ENCODE peak calls at places on chromosomes 7 and 10, in nine cellular contexts. X is glomerular endothelial cell, F is type B pancreatic cell, E is body of pancreas, D is nucleus accumbens, K is NB4, Z is fibroblast of lung, Q is glutamatergic neuron, I is T1000. L is an unnamed sample.

GRCh38 chr7:80312139-80312661 is 177.6 kb downstream of the GNAI1 start:
- DNase-seq in D (no peak), F (no peak), E (peak), Q (no peak), K (no peak), I (peak), Z (peak), X (peak), L (no peak)

GRCh38 chr10:90855126-90855525 is 2.7 kb downstream of the HTR7 start:
- DNase-seq in D (no peak), Z (no peak), I (no peak), K (no peak), E (no peak), Q (no peak), X (no peak), F (no peak), L (no peak)

GRCh38 chr7:11176922-11177445 is 203.3 kb downstream of the PHF14 start:
- DNase-seq in F (no peak), E (no peak), D (no peak), X (no peak), I (no peak), Z (no peak), K (no peak), Q (no peak), L (no peak)

GRCh38 chr10:88082806-88083596 is 219.6 kb downstream of the PTEN start:
- DNase-seq in E (no peak), X (no peak), D (no peak), Q (no peak), F (no peak), Z (no peak), I (no peak), K (peak), L (no peak)

GRCh38 chr7:19533266-19533665 is 175.6 kb downstream of the POLR1F start:
- DNase-seq in D (no peak), I (no peak), Z (no peak), E (no peak), F (no peak), K (no peak), Q (no peak), X (no peak), L (no peak)

GRCh38 chr7:38315410-38315809 is 42.0 kb upstream of the TARP start:
- DNase-seq in D (no peak), E (no peak), F (no peak), K (peak), I (no peak), Z (no peak), X (no peak), Q (no peak), L (no peak)

GRCh38 chr10:29104661-29105369 is 184.1 kb upstream of the LYZL1 start:
- DNase-seq in E (no peak), Q (no peak), F (no peak), D (no peak), I (no peak), X (no peak), Z (no peak), K (no peak), L (no peak)

GRCh38 chr10:107032700-107033401 is 131.7 kb downstream of the SORCS1 start:
- DNase-seq in X (no peak), I (no peak), F (no peak), Z (no peak), K (no peak), Q (no peak), D (no peak), E (no peak), L (no peak)

GRCh38 chr10:117327262-117327661 is 48.0 kb downstream of the PDZD8 start:
- DNase-seq in K (no peak), D (no peak), E (no peak), X (no peak), I (no peak), Z (no peak), Q (no peak), F (no peak), L (no peak)

GRCh38 chr10:97713351-97713827 is at the start of gene MARVELD1:
- DNase-seq in E (peak), K (peak), X (no peak), I (peak), Z (peak), F (no peak), D (peak), Q (peak), L (peak)

GRCh38 chr7:68969571-68969970 is 628.7 kb upstream of the AUTS2 start:
- DNase-seq in F (no peak), X (no peak), I (no peak), Q (no peak), K (peak), D (no peak), E (no peak), Z (no peak), L (no peak)

L was measured in retina.